ENCODE peak calls at places on chromosomes 12 and 14, in ten cellular contexts. J is NCI-H510A; A is activated CD8-positive, alpha-beta T cell treated with anti-CD3 and anti-CD28 coated beads, Interleukin-2, amount 10 ng/mL, durations not matched to agents 7 days and 5 days; Z is HTR-8/SVneo; B is activated CD4-positive, alpha-beta T cell treated with anti-CD3 and anti-CD28 coated beads, Interleukin-2, amount 50 U/mL, for 24 hours; S is NCI-H1105; M is NCI-H748 treated with DMSO at 0.1 percent for 48 hours; I is amniotic stem cell; P is endothelial cell; X is activated T-cell treated with anti-CD3 and anti-CD28 coated beads, Interleukin-2, amount 50 U/mL, for 72 hours. H is an unnamed sample.

GRCh38 chr14:64788706-64789105 is 84.5 kb downstream of the PLEKHG3 start:
- DNase-seq in Z (peak), S (no peak), B (no peak), X (no peak), P (no peak), A (no peak), J (no peak), I (peak), M (no peak), H (peak)

GRCh38 chr14:24938593-24938992 is 111.4 kb downstream of the STXBP6 start:
- DNase-seq in J (no peak), P (no peak), M (no peak), X (no peak), I (no peak), B (no peak), A (no peak), Z (peak), S (peak), H (peak)

GRCh38 chr12:22230280-22230794 is 104.2 kb downstream of the ST8SIA1 start:
- DNase-seq in Z (no peak), S (no peak), J (no peak), P (no peak), A (no peak), B (no peak), X (no peak), M (no peak), I (no peak), H (no peak)

GRCh38 chr12:62647586-62647985 is 181.0 kb downstream of the MON2 start:
- DNase-seq in P (no peak), B (no peak), J (no peak), X (no peak), M (no peak), A (no peak), S (no peak), I (no peak), Z (no peak), H (no peak)

GRCh38 chr14:81432171-81432570 is 32.0 kb upstream of the STON2 start:
- DNase-seq in I (no peak), Z (no peak), B (no peak), J (no peak), A (no peak), S (no peak), P (no peak), X (no peak), M (no peak), H (no peak)

GRCh38 chr12:3353621-3354020 is 137.4 kb upstream of the PRMT8 start:
- DNase-seq in A (no peak), X (no peak), J (no peak), S (no peak), Z (no peak), B (no peak), M (no peak), I (no peak), P (no peak), H (no peak)

GRCh38 chr14:65255583-65256443 is 153.5 kb upstream of the MAX start:
- DNase-seq in M (peak), B (no peak), J (peak), A (no peak), X (no peak), Z (no peak), P (peak), S (peak), I (no peak), H (no peak)

GRCh38 chr14:104639889-104640548 is 35.4 kb upstream of the TMEM179 start:
- DNase-seq in J (no peak), I (peak), B (peak), Z (peak), P (peak), A (peak), X (peak), S (peak), M (peak), H (peak)

H was measured in HFFc6.